ENCODE peak calls at places on chromosomes 13 and 19, in seven cellular contexts. O is psoas muscle, I is stomach, W is tibial nerve, X is kidney, J is ascending aorta, D is cardiac muscle cell. L is an unnamed sample. For H3K36me3, the result is how much of the 10 kb centered on the place peaks cover.

GRCh38 chr19:37551123-37551993 is 43.2 kb downstream of the ZNF571 start:
- DNase-seq in O (no peak), I (no peak), W (no peak), X (no peak), J (no peak), D (no peak), L (peak)

GRCh38 chr19:58021541-58022282 is 12.1 kb upstream of the ZSCAN1 start:
- DNase-seq in O (no peak), I (no peak), W (no peak), X (no peak), J (no peak), D (peak), L (peak)

GRCh38 chr13:45850020-45850613 is 1.4 kb downstream of the SIAH3 start:
- DNase-seq in O (no peak), I (no peak), W (no peak), X (no peak), J (no peak), D (peak), L (no peak)

GRCh38 chr13:30862707-30863106 is 43.4 kb upstream of the MEDAG start:
- DNase-seq in O (peak), I (no peak), W (no peak), X (no peak), J (no peak), D (no peak), L (no peak)

GRCh38 chr13:114025432-114026127 is 51.7 kb upstream of the C13orf46 start:
- DNase-seq in O (no peak), I (no peak), W (no peak), X (no peak), J (no peak), D (peak), L (no peak)

GRCh38 chr13:73677041-73677589 is 457.1 kb downstream of the KLF12 start:
- DNase-seq in O (no peak), I (no peak), W (no peak), X (no peak), J (no peak), D (no peak), L (peak)

GRCh38 chr13:112056284-112056727 is 10.6 kb upstream of the SOX1 start:
- DNase-seq in O (no peak), I (no peak), W (no peak), X (no peak), J (no peak), D (no peak), L (no peak)

GRCh38 chr19:52621376-52621775 is 16.8 kb downstream of the ZNF83 start:
- DNase-seq in O (no peak), I (no peak), W (no peak), X (no peak), J (no peak), D (no peak), L (no peak)

GRCh38 chr19:1449467-1450442 is at the start of gene APC2:
- DNase-seq in O (no peak), I (no peak), W (no peak), X (no peak), J (no peak), D (peak), L (no peak)

GRCh38 chr13:113848020-113848419 is 15.9 kb downstream of the GAS6 start:
- DNase-seq in O (no peak), I (no peak), W (no peak), X (peak), J (no peak), D (no peak), L (no peak)

GRCh38 chr13:73177911-73178565 is 119.2 kb downstream of the KLF5 start:
- DNase-seq in O (no peak), I (peak), W (no peak), X (no peak), J (no peak), D (no peak), L (no peak)

GRCh38 chr13:104140557-104140956 is 1074.3 kb upstream of the SLC10A2 start:
- DNase-seq in O (no peak), I (no peak), W (no peak), X (no peak), J (no peak), D (no peak), L (peak)

GRCh38 chr13:114264886-114265611 is 16.4 kb upstream of the UPF3A start:
- DNase-seq in O (no peak), I (no peak), W (no peak), X (no peak), J (no peak), D (no peak), L (no peak)

GRCh38 chr19:590396-590745 is 690 bp downstream of the HCN2 start:
- DNase-seq in O (no peak), I (no peak), W (no peak), X (no peak), J (no peak), D (peak), L (no peak)

DNA sequence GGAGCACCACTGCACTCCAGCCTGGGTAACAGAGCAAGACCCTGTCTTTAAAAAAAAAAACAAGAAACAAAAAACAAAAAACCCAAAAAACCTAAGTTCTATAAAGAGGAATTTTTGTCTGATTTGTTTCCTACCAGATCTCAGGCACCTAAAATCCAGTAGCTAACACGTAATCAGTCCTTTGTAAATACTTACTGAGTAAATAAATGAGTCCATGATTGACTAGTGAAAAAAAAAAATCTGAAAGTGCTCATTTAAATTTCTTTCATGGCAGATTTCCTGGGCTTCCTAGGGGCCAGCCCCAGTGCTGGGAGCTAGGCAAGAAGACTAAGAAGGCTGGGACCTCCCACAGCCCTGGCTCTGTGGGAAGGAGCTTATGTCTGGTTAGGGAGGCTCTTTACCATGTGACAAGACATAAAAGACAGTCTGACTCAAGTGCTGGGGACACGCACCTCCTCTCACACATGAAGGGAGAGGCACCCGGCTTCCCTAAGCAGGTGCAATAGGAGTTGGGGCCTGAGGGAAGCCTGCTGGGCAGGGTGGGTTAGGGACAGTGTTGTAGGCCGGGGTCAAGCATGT is 22.5 kb downstream of the LIG1 start:
- DNase-seq in O (no peak), I (no peak), W (no peak), X (no peak), J (no peak), D (no peak), L (no peak)
- H3K36me3 ChIP-seq in O (under half), I (half or more), W (under half), X (under half), J (under half), D (under half), L (under half)

GRCh38 chr19:36149673-36150406 is 2.4 kb downstream of the COX7A1 start:
- DNase-seq in O (no peak), I (no peak), W (no peak), X (peak), J (no peak), D (no peak), L (peak)
- H3K36me3 ChIP-seq in O (half or more), I (half or more), W (under half), X (under half), J (half or more), D (under half), L (under half)

GRCh38 chr19:55692681-55693081 is 17.7 kb downstream of the EPN1 start:
- DNase-seq in O (peak), I (no peak), W (no peak), X (no peak), J (no peak), D (no peak), L (no peak)

GRCh38 chr19:55691561-55692481 is 16.8 kb downstream of the EPN1 start:
- DNase-seq in O (peak), I (no peak), W (no peak), X (no peak), J (no peak), D (no peak), L (no peak)

GRCh38 chr19:55694241-55694655 is 19.2 kb downstream of the EPN1 start:
- DNase-seq in O (no peak), I (no peak), W (no peak), X (no peak), J (no peak), D (no peak), L (no peak)

GRCh38 chr19:55694656-55695491 is 19.8 kb downstream of the EPN1 start:
- DNase-seq in O (no peak), I (no peak), W (no peak), X (no peak), J (no peak), D (no peak), L (no peak)

DNA sequence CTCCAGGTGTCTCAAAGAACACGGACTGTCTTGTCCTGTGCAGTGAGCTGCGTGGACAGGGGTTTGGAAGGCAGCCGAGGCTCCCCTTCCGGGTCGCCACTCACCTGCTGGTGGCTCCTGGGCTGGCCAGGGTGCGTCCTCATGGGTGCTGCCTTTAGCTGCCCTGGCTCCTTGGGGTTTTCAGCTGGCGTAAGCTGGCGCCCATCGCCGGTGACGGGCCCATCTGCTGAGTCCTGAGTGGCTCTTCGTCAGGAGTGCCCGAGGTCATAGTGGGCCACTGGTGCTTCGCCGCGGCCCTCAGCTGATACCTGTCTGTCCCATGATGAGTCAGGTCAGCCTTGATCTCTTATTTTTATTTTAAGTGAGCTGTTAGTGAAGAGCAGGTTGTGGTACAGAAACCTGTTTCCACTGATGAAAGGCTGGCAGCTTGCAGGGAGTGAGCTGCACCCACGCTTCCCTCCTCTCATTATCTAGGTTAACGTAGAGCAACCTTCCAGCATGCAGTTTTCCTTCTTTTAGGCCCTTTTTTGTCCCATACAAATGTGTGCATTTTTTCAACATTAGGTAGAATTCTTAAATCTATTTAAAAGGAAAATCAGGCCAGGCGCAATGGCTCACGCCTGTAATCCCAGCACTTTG is 18.4 kb downstream of the EPN1 start:
- DNase-seq in O (no peak), I (no peak), W (no peak), X (no peak), J (no peak), D (no peak), L (no peak)
- H3K36me3 ChIP-seq in O (half or more), I (half or more), W (under half), X (half or more), J (half or more), D (under half), L (under half)

GRCh38 chr19:19459707-19460251 is 54.3 kb downstream of the GATAD2A start:
- DNase-seq in O (no peak), I (peak), W (no peak), X (peak), J (peak), D (no peak), L (peak)

GRCh38 chr19:19460761-19461265 is 54.5 kb downstream of the TSSK6 start:
- DNase-seq in O (peak), I (peak), W (peak), X (peak), J (peak), D (peak), L (no peak)

GRCh38 chr19:19461671-19462622 is 53.4 kb downstream of the TSSK6 start:
- DNase-seq in O (peak), I (peak), W (no peak), X (peak), J (no peak), D (peak), L (no peak)

GRCh38 chr19:19460258-19460731 is 54.8 kb downstream of the GATAD2A start:
- DNase-seq in O (no peak), I (no peak), W (no peak), X (peak), J (no peak), D (no peak), L (peak)

GRCh38 chr19:19461306-19461670 is 54.1 kb downstream of the TSSK6 start:
- DNase-seq in O (no peak), I (no peak), W (no peak), X (no peak), J (no peak), D (no peak), L (no peak)
- H3K36me3 ChIP-seq in O (under half), I (under half), W (under half), X (under half), J (under half), D (under half), L (under half)

GRCh38 chr13:37011002-37011401 is 10.4 kb downstream of the EXOSC8 start:
- DNase-seq in O (no peak), I (no peak), W (no peak), X (no peak), J (no peak), D (no peak), L (no peak)
- H3K36me3 ChIP-seq in O (half or more), I (half or more), W (under half), X (half or more), J (half or more), D (half or more), L (under half)

GRCh38 chr19:21750586-21751128 is 16.7 kb downstream of the ZNF100 start:
- DNase-seq in O (peak), I (no peak), W (no peak), X (peak), J (no peak), D (no peak), L (no peak)

GRCh38 chr19:21751379-21751778 is 16.0 kb downstream of the ZNF100 start:
- DNase-seq in O (no peak), I (no peak), W (no peak), X (no peak), J (no peak), D (no peak), L (no peak)

GRCh38 chr19:21749090-21749489 is 18.3 kb downstream of the ZNF100 start:
- DNase-seq in O (no peak), I (no peak), W (no peak), X (no peak), J (no peak), D (no peak), L (peak)

GRCh38 chr19:21748088-21748487 is 19.3 kb downstream of the ZNF100 start:
- DNase-seq in O (no peak), I (no peak), W (no peak), X (no peak), J (no peak), D (no peak), L (no peak)
- H3K36me3 ChIP-seq in O (under half), I (half or more), W (under half), X (under half), J (under half), D (under half), L (under half)

DNA sequence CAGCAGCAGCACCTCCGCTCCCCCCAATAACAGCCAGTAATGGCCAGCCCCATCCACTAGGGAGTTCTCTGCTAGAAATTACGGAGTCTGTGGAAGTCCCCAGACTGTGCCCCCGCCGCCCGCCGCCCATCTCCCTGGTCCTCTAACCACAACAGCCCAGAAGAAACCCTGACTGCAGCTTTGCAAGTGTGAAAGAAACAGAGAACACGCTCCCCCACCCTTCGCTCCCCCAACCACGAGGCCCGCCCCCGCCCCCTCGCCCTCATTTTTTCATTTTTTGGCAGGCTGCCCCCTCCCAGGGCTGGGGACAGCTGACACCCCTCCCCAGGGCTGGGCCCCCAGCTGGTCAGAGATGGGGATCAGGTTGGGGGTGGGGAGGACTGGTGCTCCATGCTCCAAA is 29.6 kb upstream of the ASF1B start:
- DNase-seq in O (no peak), I (no peak), W (no peak), X (no peak), J (no peak), D (no peak), L (no peak)
- H3K36me3 ChIP-seq in O (under half), I (half or more), W (under half), X (under half), J (under half), D (under half), L (under half)

GRCh38 chr19:13286195-13286985 is 136.2 kb downstream of the IER2 start:
- DNase-seq in O (no peak), I (no peak), W (no peak), X (peak), J (no peak), D (no peak), L (no peak)
- H3K36me3 ChIP-seq in O (under half), I (under half), W (under half), X (under half), J (under half), D (under half), L (under half)

GRCh38 chr13:37001921-37002250 is 1.3 kb downstream of the EXOSC8 start:
- DNase-seq in O (no peak), I (no peak), W (no peak), X (no peak), J (no peak), D (no peak), L (no peak)

GRCh38 chr13:36999054-36999927 is at the start of gene ALG5:
- DNase-seq in O (peak), I (peak), W (peak), X (peak), J (peak), D (peak), L (peak)

GRCh38 chr13:36998624-36999041 is 507 bp downstream of the ALG5 start:
- DNase-seq in O (peak), I (no peak), W (no peak), X (peak), J (no peak), D (peak), L (no peak)

GRCh38 chr13:36992362-36992761 is 6.8 kb downstream of the ALG5 start:
- DNase-seq in O (no peak), I (no peak), W (no peak), X (no peak), J (no peak), D (no peak), L (no peak)

GRCh38 chr13:36997716-36998427 is 1.3 kb downstream of the ALG5 start:
- DNase-seq in O (no peak), I (no peak), W (no peak), X (no peak), J (no peak), D (no peak), L (no peak)
- H3K36me3 ChIP-seq in O (under half), I (under half), W (under half), X (under half), J (under half), D (under half), L (under half)

GRCh38 chr19:8304841-8305621 is 3.1 kb downstream of the CD320 start:
- DNase-seq in O (peak), I (peak), W (peak), X (peak), J (no peak), D (no peak), L (no peak)
- H3K36me3 ChIP-seq in O (under half), I (under half), W (under half), X (under half), J (under half), D (under half), L (under half)